ENCODE peak calls at places on chromosomes 2 and 18, in five cellular contexts. W is substantia nigra, T is upper lobe of right lung, O is GM12891, K is SJSA1. D is an unnamed sample.

GRCh38 chr2:117603569-117603968 is 210.9 kb upstream of the DDX18 start:
- DNase-seq in W (no peak), T (no peak), O (no peak), K (no peak), D (no peak)

GRCh38 chr18:59075923-59076322 is 63.8 kb upstream of the SEC11C start:
- DNase-seq in W (no peak), T (no peak), O (no peak), K (no peak), D (no peak)

GRCh38 chr2:237662671-237663093 is 35.3 kb downstream of the LRRFIP1 start:
- DNase-seq in W (peak), T (peak), O (no peak), K (no peak), D (no peak)

GRCh38 chr2:124035001-124035400 is 9.9 kb downstream of the CNTNAP5 start:
- DNase-seq in W (no peak), T (no peak), O (no peak), K (no peak), D (no peak)

GRCh38 chr2:18149660-18150246 is 271.3 kb downstream of the KCNS3 start:
- DNase-seq in W (no peak), T (no peak), O (peak), K (no peak), D (peak)

GRCh38 chr2:31267437-31268120 is 33.6 kb downstream of the EHD3 start:
- DNase-seq in W (peak), T (no peak), O (no peak), K (no peak), D (no peak)

GRCh38 chr2:130374587-130375290 is 18.9 kb downstream of the PTPN18 start:
- DNase-seq in W (no peak), T (no peak), O (no peak), K (no peak), D (no peak)

GRCh38 chr2:8876628-8877027 is 39.2 kb upstream of the KIDINS220 start:
- DNase-seq in W (no peak), T (no peak), O (no peak), K (no peak), D (no peak)

GRCh38 chr2:61247204-61247812 is 85.3 kb downstream of the C2orf74 start:
- DNase-seq in W (no peak), T (no peak), O (no peak), K (no peak), D (no peak)

GRCh38 chr2:240820014-240820606 is at the start of gene KIF1A:
- DNase-seq in W (peak), T (no peak), O (no peak), K (peak), D (no peak)

GRCh38 chr2:168116448-168116847 is 130.9 kb downstream of the STK39 start:
- DNase-seq in W (no peak), T (no peak), O (no peak), K (no peak), D (no peak)

GRCh38 chr18:63363951-63364350 is 3.1 kb downstream of the KDSR start:
- DNase-seq in W (no peak), T (no peak), O (no peak), K (no peak), D (no peak)

GRCh38 chr2:54966165-54966819 is 84.0 kb downstream of the RTN4 start:
- DNase-seq in W (no peak), T (no peak), O (no peak), K (no peak), D (no peak)

GRCh38 chr18:50427896-50428295 is 53.0 kb downstream of the SKA1 start:
- DNase-seq in W (no peak), T (no peak), O (no peak), K (no peak), D (no peak)

GRCh38 chr2:99682280-99683060 is 192.7 kb upstream of the REV1 start:
- DNase-seq in W (no peak), T (no peak), O (no peak), K (no peak), D (no peak)

GRCh38 chr2:21836766-21837543 is 713.2 kb downstream of the TDRD15 start:
- DNase-seq in W (no peak), T (no peak), O (no peak), K (no peak), D (no peak)

GRCh38 chr2:240922234-240922981 is 16.3 kb downstream of the CROCC2 start:
- DNase-seq in W (no peak), T (no peak), O (no peak), K (peak), D (no peak)

GRCh38 chr2:230600881-230601280 is 111.8 kb upstream of the CAB39 start:
- DNase-seq in W (no peak), T (no peak), O (no peak), K (no peak), D (no peak)

GRCh38 chr2:10556271-10557140 is 108.4 kb upstream of the ODC1 start:
- DNase-seq in W (no peak), T (no peak), O (no peak), K (no peak), D (no peak)

GRCh38 chr2:42464631-42465030 is 29.2 kb downstream of the KCNG3 start:
- DNase-seq in W (no peak), T (no peak), O (no peak), K (no peak), D (no peak)

GRCh38 chr2:130372833-130373807 is 17.3 kb downstream of the PTPN18 start:
- DNase-seq in W (no peak), T (no peak), O (no peak), K (no peak), D (no peak)

GRCh38 chr2:9337901-9338300 is 85.4 kb downstream of the ITGB1BP1 start:
- DNase-seq in W (no peak), T (no peak), O (no peak), K (no peak), D (no peak)

GRCh38 chr2:139864821-139865302 is 1084.7 kb upstream of the NXPH2 start:
- DNase-seq in W (no peak), T (no peak), O (no peak), K (no peak), D (no peak)

GRCh38 chr2:11310212-11310611 is 34.2 kb downstream of the ROCK2 start:
- DNase-seq in W (no peak), T (no peak), O (no peak), K (no peak), D (no peak)

GRCh38 chr2:235551965-235552364 is 58.1 kb downstream of the AGAP1 start:
- DNase-seq in W (peak), T (peak), O (no peak), K (peak), D (no peak)

GRCh38 chr2:156333274-156333950 is 891 bp upstream of the NR4A2 start:
- DNase-seq in W (no peak), T (no peak), O (no peak), K (no peak), D (no peak)

D was measured in GM18507.